ENCODE peak calls at places on chromosomes 12 and 14, in six cellular contexts. One of them, this sample, is unnamed.

GRCh38 chr12:127773520-127773919 is 493.4 kb upstream of the TMEM132C start:
- DNase-seq in frontal cortex: no peak
- DNase-seq in glutamatergic neuron: no peak
- DNase-seq in WTC11: peak
- DNase-seq in activated CD8-positive, alpha-beta memory T cell treated with anti-CD3 and anti-CD28 coated beads, Interleukin-2, amount 50 U/mL, for 4 hours: no peak
- DNase-seq in stimulated activated CD4-positive, alpha-beta T cell treated with anti-CD3 and anti-CD28 coated beads, Interleukin-4, amount 100 ng/mL, for 48 hours: no peak
- DNase-seq in this sample: no peak

GRCh38 chr12:41531147-41531829 is 343.2 kb downstream of the PDZRN4 start:
- DNase-seq in frontal cortex: no peak
- DNase-seq in glutamatergic neuron: no peak
- DNase-seq in WTC11: no peak
- DNase-seq in activated CD8-positive, alpha-beta memory T cell treated with anti-CD3 and anti-CD28 coated beads, Interleukin-2, amount 50 U/mL, for 4 hours: no peak
- DNase-seq in stimulated activated CD4-positive, alpha-beta T cell treated with anti-CD3 and anti-CD28 coated beads, Interleukin-4, amount 100 ng/mL, for 48 hours: no peak
- DNase-seq in this sample: no peak

GRCh38 chr12:48002773-48003218 is 1.5 kb downstream of the COL2A1 start:
- DNase-seq in frontal cortex: no peak
- DNase-seq in glutamatergic neuron: peak
- DNase-seq in WTC11: peak
- DNase-seq in activated CD8-positive, alpha-beta memory T cell treated with anti-CD3 and anti-CD28 coated beads, Interleukin-2, amount 50 U/mL, for 4 hours: no peak
- DNase-seq in stimulated activated CD4-positive, alpha-beta T cell treated with anti-CD3 and anti-CD28 coated beads, Interleukin-4, amount 100 ng/mL, for 48 hours: no peak
- DNase-seq in this sample: no peak

GRCh38 chr14:96100171-96101064 is 61.3 kb downstream of the C14orf132 start:
- DNase-seq in frontal cortex: peak
- DNase-seq in glutamatergic neuron: peak
- DNase-seq in WTC11: peak
- DNase-seq in activated CD8-positive, alpha-beta memory T cell treated with anti-CD3 and anti-CD28 coated beads, Interleukin-2, amount 50 U/mL, for 4 hours: peak
- DNase-seq in stimulated activated CD4-positive, alpha-beta T cell treated with anti-CD3 and anti-CD28 coated beads, Interleukin-4, amount 100 ng/mL, for 48 hours: peak
- DNase-seq in this sample: peak

GRCh38 chr14:105051182-105052109 is 13.8 kb downstream of the GPR132 start:
- DNase-seq in frontal cortex: no peak
- DNase-seq in glutamatergic neuron: no peak
- DNase-seq in WTC11: no peak
- DNase-seq in activated CD8-positive, alpha-beta memory T cell treated with anti-CD3 and anti-CD28 coated beads, Interleukin-2, amount 50 U/mL, for 4 hours: no peak
- DNase-seq in stimulated activated CD4-positive, alpha-beta T cell treated with anti-CD3 and anti-CD28 coated beads, Interleukin-4, amount 100 ng/mL, for 48 hours: no peak
- DNase-seq in this sample: no peak

GRCh38 chr12:5073838-5074237 is 30.2 kb downstream of the KCNA5 start:
- DNase-seq in frontal cortex: no peak
- DNase-seq in glutamatergic neuron: no peak
- DNase-seq in WTC11: peak
- DNase-seq in activated CD8-positive, alpha-beta memory T cell treated with anti-CD3 and anti-CD28 coated beads, Interleukin-2, amount 50 U/mL, for 4 hours: no peak
- DNase-seq in stimulated activated CD4-positive, alpha-beta T cell treated with anti-CD3 and anti-CD28 coated beads, Interleukin-4, amount 100 ng/mL, for 48 hours: no peak
- DNase-seq in this sample: no peak

GRCh38 chr14:50357753-50358380 is 38.8 kb downstream of the CDKL1 start:
- DNase-seq in frontal cortex: no peak
- DNase-seq in glutamatergic neuron: no peak
- DNase-seq in WTC11: no peak
- DNase-seq in activated CD8-positive, alpha-beta memory T cell treated with anti-CD3 and anti-CD28 coated beads, Interleukin-2, amount 50 U/mL, for 4 hours: no peak
- DNase-seq in stimulated activated CD4-positive, alpha-beta T cell treated with anti-CD3 and anti-CD28 coated beads, Interleukin-4, amount 100 ng/mL, for 48 hours: no peak
- DNase-seq in this sample: no peak

GRCh38 chr12:79691299-79692248 is 810 bp upstream of the PAWR start:
- DNase-seq in frontal cortex: peak
- DNase-seq in glutamatergic neuron: no peak
- DNase-seq in WTC11: no peak
- DNase-seq in activated CD8-positive, alpha-beta memory T cell treated with anti-CD3 and anti-CD28 coated beads, Interleukin-2, amount 50 U/mL, for 4 hours: no peak
- DNase-seq in stimulated activated CD4-positive, alpha-beta T cell treated with anti-CD3 and anti-CD28 coated beads, Interleukin-4, amount 100 ng/mL, for 48 hours: no peak
- DNase-seq in this sample: no peak

GRCh38 chr14:24246765-24247212 is 4.4 kb upstream of the TINF2 start:
- DNase-seq in frontal cortex: no peak
- DNase-seq in glutamatergic neuron: no peak
- DNase-seq in WTC11: no peak
- DNase-seq in activated CD8-positive, alpha-beta memory T cell treated with anti-CD3 and anti-CD28 coated beads, Interleukin-2, amount 50 U/mL, for 4 hours: no peak
- DNase-seq in stimulated activated CD4-positive, alpha-beta T cell treated with anti-CD3 and anti-CD28 coated beads, Interleukin-4, amount 100 ng/mL, for 48 hours: peak
- DNase-seq in this sample: no peak

GRCh38 chr14:94145902-94146527 is 16.6 kb upstream of the IFI27L2 start:
- DNase-seq in frontal cortex: no peak
- DNase-seq in glutamatergic neuron: no peak
- DNase-seq in WTC11: no peak
- DNase-seq in activated CD8-positive, alpha-beta memory T cell treated with anti-CD3 and anti-CD28 coated beads, Interleukin-2, amount 50 U/mL, for 4 hours: no peak
- DNase-seq in stimulated activated CD4-positive, alpha-beta T cell treated with anti-CD3 and anti-CD28 coated beads, Interleukin-4, amount 100 ng/mL, for 48 hours: no peak
- DNase-seq in this sample: no peak

GRCh38 chr14:47154276-47154797 is 502.8 kb upstream of the RPL10L start:
- DNase-seq in frontal cortex: no peak
- DNase-seq in glutamatergic neuron: no peak
- DNase-seq in WTC11: no peak
- DNase-seq in activated CD8-positive, alpha-beta memory T cell treated with anti-CD3 and anti-CD28 coated beads, Interleukin-2, amount 50 U/mL, for 4 hours: no peak
- DNase-seq in stimulated activated CD4-positive, alpha-beta T cell treated with anti-CD3 and anti-CD28 coated beads, Interleukin-4, amount 100 ng/mL, for 48 hours: no peak
- DNase-seq in this sample: no peak

GRCh38 chr12:116539905-116540482 is 19.2 kb upstream of the MAP1LC3B2 start:
- DNase-seq in frontal cortex: no peak
- DNase-seq in glutamatergic neuron: no peak
- DNase-seq in WTC11: peak
- DNase-seq in activated CD8-positive, alpha-beta memory T cell treated with anti-CD3 and anti-CD28 coated beads, Interleukin-2, amount 50 U/mL, for 4 hours: no peak
- DNase-seq in stimulated activated CD4-positive, alpha-beta T cell treated with anti-CD3 and anti-CD28 coated beads, Interleukin-4, amount 100 ng/mL, for 48 hours: no peak
- DNase-seq in this sample: peak

GRCh38 chr14:90604356-90604755 is 207.5 kb downstream of the CALM1 start:
- DNase-seq in frontal cortex: no peak
- DNase-seq in glutamatergic neuron: no peak
- DNase-seq in WTC11: no peak
- DNase-seq in activated CD8-positive, alpha-beta memory T cell treated with anti-CD3 and anti-CD28 coated beads, Interleukin-2, amount 50 U/mL, for 4 hours: no peak
- DNase-seq in stimulated activated CD4-positive, alpha-beta T cell treated with anti-CD3 and anti-CD28 coated beads, Interleukin-4, amount 100 ng/mL, for 48 hours: no peak
- DNase-seq in this sample: no peak

GRCh38 chr12:104181313-104181712 is 34.3 kb upstream of the TXNRD1 start:
- DNase-seq in frontal cortex: no peak
- DNase-seq in glutamatergic neuron: no peak
- DNase-seq in WTC11: no peak
- DNase-seq in activated CD8-positive, alpha-beta memory T cell treated with anti-CD3 and anti-CD28 coated beads, Interleukin-2, amount 50 U/mL, for 4 hours: no peak
- DNase-seq in stimulated activated CD4-positive, alpha-beta T cell treated with anti-CD3 and anti-CD28 coated beads, Interleukin-4, amount 100 ng/mL, for 48 hours: no peak
- DNase-seq in this sample: no peak

GRCh38 chr12:16913832-16914490 is 308.0 kb upstream of the LMO3 start:
- DNase-seq in frontal cortex: no peak
- DNase-seq in glutamatergic neuron: no peak
- DNase-seq in WTC11: no peak
- DNase-seq in activated CD8-positive, alpha-beta memory T cell treated with anti-CD3 and anti-CD28 coated beads, Interleukin-2, amount 50 U/mL, for 4 hours: no peak
- DNase-seq in stimulated activated CD4-positive, alpha-beta T cell treated with anti-CD3 and anti-CD28 coated beads, Interleukin-4, amount 100 ng/mL, for 48 hours: no peak
- DNase-seq in this sample: no peak

GRCh38 chr12:39632670-39633069 is 13.1 kb upstream of the ABCD2 start:
- DNase-seq in frontal cortex: no peak
- DNase-seq in glutamatergic neuron: no peak
- DNase-seq in WTC11: no peak
- DNase-seq in activated CD8-positive, alpha-beta memory T cell treated with anti-CD3 and anti-CD28 coated beads, Interleukin-2, amount 50 U/mL, for 4 hours: no peak
- DNase-seq in stimulated activated CD4-positive, alpha-beta T cell treated with anti-CD3 and anti-CD28 coated beads, Interleukin-4, amount 100 ng/mL, for 48 hours: no peak
- DNase-seq in this sample: no peak

GRCh38 chr12:47813491-47814196 is 6.1 kb downstream of the HDAC7 start:
- DNase-seq in frontal cortex: no peak
- DNase-seq in glutamatergic neuron: no peak
- DNase-seq in WTC11: peak
- DNase-seq in activated CD8-positive, alpha-beta memory T cell treated with anti-CD3 and anti-CD28 coated beads, Interleukin-2, amount 50 U/mL, for 4 hours: no peak
- DNase-seq in stimulated activated CD4-positive, alpha-beta T cell treated with anti-CD3 and anti-CD28 coated beads, Interleukin-4, amount 100 ng/mL, for 48 hours: no peak
- DNase-seq in this sample: no peak

GRCh38 chr14:69501362-69501964 is 16.9 kb downstream of the PLEKHD1 start:
- DNase-seq in frontal cortex: peak
- DNase-seq in glutamatergic neuron: no peak
- DNase-seq in WTC11: no peak
- DNase-seq in activated CD8-positive, alpha-beta memory T cell treated with anti-CD3 and anti-CD28 coated beads, Interleukin-2, amount 50 U/mL, for 4 hours: no peak
- DNase-seq in stimulated activated CD4-positive, alpha-beta T cell treated with anti-CD3 and anti-CD28 coated beads, Interleukin-4, amount 100 ng/mL, for 48 hours: no peak
- DNase-seq in this sample: no peak

GRCh38 chr12:51403744-51404143 is 12.5 kb upstream of the GALNT6 start:
- DNase-seq in frontal cortex: no peak
- DNase-seq in glutamatergic neuron: no peak
- DNase-seq in WTC11: no peak
- DNase-seq in activated CD8-positive, alpha-beta memory T cell treated with anti-CD3 and anti-CD28 coated beads, Interleukin-2, amount 50 U/mL, for 4 hours: no peak
- DNase-seq in stimulated activated CD4-positive, alpha-beta T cell treated with anti-CD3 and anti-CD28 coated beads, Interleukin-4, amount 100 ng/mL, for 48 hours: no peak
- DNase-seq in this sample: no peak

GRCh38 chr12:121796855-121797751 is 3.6 kb upstream of the RHOF start:
- DNase-seq in frontal cortex: peak
- DNase-seq in glutamatergic neuron: peak
- DNase-seq in WTC11: peak
- DNase-seq in activated CD8-positive, alpha-beta memory T cell treated with anti-CD3 and anti-CD28 coated beads, Interleukin-2, amount 50 U/mL, for 4 hours: no peak
- DNase-seq in stimulated activated CD4-positive, alpha-beta T cell treated with anti-CD3 and anti-CD28 coated beads, Interleukin-4, amount 100 ng/mL, for 48 hours: no peak
- DNase-seq in this sample: peak

GRCh38 chr14:104392396-104393198 is 187.0 kb upstream of the C14orf180 start:
- DNase-seq in frontal cortex: no peak
- DNase-seq in glutamatergic neuron: no peak
- DNase-seq in WTC11: no peak
- DNase-seq in activated CD8-positive, alpha-beta memory T cell treated with anti-CD3 and anti-CD28 coated beads, Interleukin-2, amount 50 U/mL, for 4 hours: no peak
- DNase-seq in stimulated activated CD4-positive, alpha-beta T cell treated with anti-CD3 and anti-CD28 coated beads, Interleukin-4, amount 100 ng/mL, for 48 hours: no peak
- DNase-seq in this sample: peak

GRCh38 chr14:42130809-42131208 is 524.1 kb downstream of the LRFN5 start:
- DNase-seq in frontal cortex: no peak
- DNase-seq in glutamatergic neuron: no peak
- DNase-seq in WTC11: no peak
- DNase-seq in activated CD8-positive, alpha-beta memory T cell treated with anti-CD3 and anti-CD28 coated beads, Interleukin-2, amount 50 U/mL, for 4 hours: no peak
- DNase-seq in stimulated activated CD4-positive, alpha-beta T cell treated with anti-CD3 and anti-CD28 coated beads, Interleukin-4, amount 100 ng/mL, for 48 hours: no peak
- DNase-seq in this sample: no peak

GRCh38 chr12:93015970-93016751 is 87.1 kb upstream of the EEA1 start:
- DNase-seq in frontal cortex: no peak
- DNase-seq in glutamatergic neuron: no peak
- DNase-seq in WTC11: no peak
- DNase-seq in activated CD8-positive, alpha-beta memory T cell treated with anti-CD3 and anti-CD28 coated beads, Interleukin-2, amount 50 U/mL, for 4 hours: no peak
- DNase-seq in stimulated activated CD4-positive, alpha-beta T cell treated with anti-CD3 and anti-CD28 coated beads, Interleukin-4, amount 100 ng/mL, for 48 hours: no peak
- DNase-seq in this sample: no peak

GRCh38 chr12:56834886-56835285 is 71.8 kb downstream of the HSD17B6 start:
- DNase-seq in frontal cortex: no peak
- DNase-seq in glutamatergic neuron: no peak
- DNase-seq in WTC11: no peak
- DNase-seq in activated CD8-positive, alpha-beta memory T cell treated with anti-CD3 and anti-CD28 coated beads, Interleukin-2, amount 50 U/mL, for 4 hours: no peak
- DNase-seq in stimulated activated CD4-positive, alpha-beta T cell treated with anti-CD3 and anti-CD28 coated beads, Interleukin-4, amount 100 ng/mL, for 48 hours: no peak
- DNase-seq in this sample: no peak

GRCh38 chr14:29643415-29644206 is 284.0 kb downstream of the PRKD1 start:
- DNase-seq in frontal cortex: no peak
- DNase-seq in glutamatergic neuron: no peak
- DNase-seq in WTC11: no peak
- DNase-seq in activated CD8-positive, alpha-beta memory T cell treated with anti-CD3 and anti-CD28 coated beads, Interleukin-2, amount 50 U/mL, for 4 hours: no peak
- DNase-seq in stimulated activated CD4-positive, alpha-beta T cell treated with anti-CD3 and anti-CD28 coated beads, Interleukin-4, amount 100 ng/mL, for 48 hours: no peak
- DNase-seq in this sample: no peak

GRCh38 chr14:103629503-103630121 is 601 bp downstream of the KLC1 start:
- DNase-seq in frontal cortex: peak
- DNase-seq in glutamatergic neuron: peak
- DNase-seq in WTC11: peak
- DNase-seq in activated CD8-positive, alpha-beta memory T cell treated with anti-CD3 and anti-CD28 coated beads, Interleukin-2, amount 50 U/mL, for 4 hours: peak
- DNase-seq in stimulated activated CD4-positive, alpha-beta T cell treated with anti-CD3 and anti-CD28 coated beads, Interleukin-4, amount 100 ng/mL, for 48 hours: peak
- DNase-seq in this sample: peak

GRCh38 chr12:53659011-53659551 is 16.8 kb downstream of the ATP5MC2 start:
- DNase-seq in frontal cortex: peak
- DNase-seq in glutamatergic neuron: no peak
- DNase-seq in WTC11: no peak
- DNase-seq in activated CD8-positive, alpha-beta memory T cell treated with anti-CD3 and anti-CD28 coated beads, Interleukin-2, amount 50 U/mL, for 4 hours: no peak
- DNase-seq in stimulated activated CD4-positive, alpha-beta T cell treated with anti-CD3 and anti-CD28 coated beads, Interleukin-4, amount 100 ng/mL, for 48 hours: no peak
- DNase-seq in this sample: peak

GRCh38 chr14:21734457-21735074 is 60.9 kb upstream of the OR4E1 start:
- DNase-seq in frontal cortex: no peak
- DNase-seq in glutamatergic neuron: no peak
- DNase-seq in WTC11: no peak
- DNase-seq in activated CD8-positive, alpha-beta memory T cell treated with anti-CD3 and anti-CD28 coated beads, Interleukin-2, amount 50 U/mL, for 4 hours: no peak
- DNase-seq in stimulated activated CD4-positive, alpha-beta T cell treated with anti-CD3 and anti-CD28 coated beads, Interleukin-4, amount 100 ng/mL, for 48 hours: no peak
- DNase-seq in this sample: no peak

This sample was measured in sciatic nerve.